ENCODE peak calls at places on chromosomes 7 and 10, in five cellular contexts. U, O, X, M and I are unnamed samples.
A peak's percentile ranks its signal among the peaks of the same experiment; 100 is the strongest.

GRCh38 chr10:102020938-102021337 is 35.0 kb downstream of the ARMH3 start:
- DNase-seq in U (no peak), M (no peak), X (no peak), O (no peak), I (no peak)

GRCh38 chr7:70726951-70727378 is 405.0 kb upstream of the GALNT17 start:
- DNase-seq in O (no peak), M (no peak), U (no peak), X (no peak), I (no peak)

GRCh38 chr10:51206471-51206870 is 132.2 kb downstream of the PRKG1 start:
- DNase-seq in O (no peak), X (no peak), M (no peak), U (no peak), I (no peak)

GRCh38 chr7:101066141-101066857 is 19.0 kb upstream of the TRIM56 start:
- DNase-seq in U (no peak), X (peak; percentile 11), O (peak; percentile 41), M (no peak), I (no peak)

GRCh38 chr10:49610015-49610734 is at the start of gene SLC18A3:
- DNase-seq in O (no peak), X (no peak), M (no peak), U (no peak), I (no peak)

GRCh38 chr7:102297487-102298218 is 11.0 kb downstream of the SH2B2 start:
- DNase-seq in U (no peak), X (no peak), O (no peak), M (no peak), I (no peak)

GRCh38 chr10:107814865-107815487 is 650.5 kb upstream of the SORCS1 start:
- DNase-seq in U (peak; percentile 80), M (peak; percentile 13), O (peak; percentile 42), X (peak; percentile 63), I (peak; percentile 32)

GRCh38 chr7:40470111-40470736 is 335.4 kb downstream of the SUGCT start:
- DNase-seq in O (no peak), M (no peak), U (no peak), X (no peak), I (peak; percentile 34)

GRCh38 chr7:105096306-105096705 is 82.3 kb downstream of the KMT2E start:
- DNase-seq in O (no peak), M (no peak), U (no peak), X (no peak), I (no peak)

GRCh38 chr10:6120691-6121090 is 31.9 kb downstream of the RBM17 start:
- DNase-seq in X (peak; percentile 56), M (no peak), U (no peak), O (no peak), I (no peak)

GRCh38 chr7:80918406-80918805 is 445 bp downstream of the SEMA3C start:
- DNase-seq in M (no peak), X (peak; percentile 26), O (peak; percentile 33), U (no peak), I (no peak)

GRCh38 chr7:80779456-80779855 is 139.4 kb downstream of the SEMA3C start:
- DNase-seq in O (peak; percentile 43), M (no peak), X (no peak), U (no peak), I (no peak)

GRCh38 chr10:21336476-21337170 is 188.9 kb downstream of the SKIDA1 start:
- DNase-seq in M (peak; percentile 44), U (peak; percentile 91), O (peak; percentile 91), X (peak; percentile 97), I (peak; percentile 72)

GRCh38 chr7:1192171-1192676 is 32.2 kb upstream of the ZFAND2A start:
- DNase-seq in O (peak; percentile 34), X (peak; percentile 87), M (no peak), U (no peak), I (no peak)

GRCh38 chr7:88922944-88923343 is 127.4 kb upstream of the TEX47 start:
- DNase-seq in U (no peak), M (no peak), X (no peak), O (no peak), I (no peak)

GRCh38 chr10:58967551-58968418 is 208.7 kb upstream of the PHYHIPL start:
- DNase-seq in X (no peak), O (no peak), U (no peak), M (no peak), I (peak; percentile 34)

GRCh38 chr10:124849111-124849773 is 47.6 kb downstream of the ABRAXAS2 start:
- DNase-seq in M (no peak), X (no peak), U (peak; percentile 23), O (no peak), I (no peak)

GRCh38 chr10:50937230-50937907 is 51.9 kb upstream of the A1CF start:
- DNase-seq in M (no peak), O (peak; percentile 33), X (peak; percentile 69), U (no peak), I (no peak)

GRCh38 chr10:94292448-94293118 is 70.2 kb downstream of the NOC3L start:
- DNase-seq in U (peak; percentile 56), X (peak; percentile 87), O (no peak), M (peak; percentile 70), I (no peak)

GRCh38 chr7:137007001-137007725 is 138.7 kb downstream of the CHRM2 start:
- DNase-seq in O (no peak), U (no peak), M (no peak), X (no peak), I (no peak)

GRCh38 chr10:96556003-96556402 is 30.8 kb downstream of the TM9SF3 start:
- DNase-seq in M (no peak), X (peak; percentile 20), U (no peak), O (peak; percentile 8), I (no peak)
- TF ChIP-seq CTCF in M (peak; percentile 27), X (peak; percentile 35), U (peak; percentile 9), O (peak; percentile 24), I (no peak)

DNA sequence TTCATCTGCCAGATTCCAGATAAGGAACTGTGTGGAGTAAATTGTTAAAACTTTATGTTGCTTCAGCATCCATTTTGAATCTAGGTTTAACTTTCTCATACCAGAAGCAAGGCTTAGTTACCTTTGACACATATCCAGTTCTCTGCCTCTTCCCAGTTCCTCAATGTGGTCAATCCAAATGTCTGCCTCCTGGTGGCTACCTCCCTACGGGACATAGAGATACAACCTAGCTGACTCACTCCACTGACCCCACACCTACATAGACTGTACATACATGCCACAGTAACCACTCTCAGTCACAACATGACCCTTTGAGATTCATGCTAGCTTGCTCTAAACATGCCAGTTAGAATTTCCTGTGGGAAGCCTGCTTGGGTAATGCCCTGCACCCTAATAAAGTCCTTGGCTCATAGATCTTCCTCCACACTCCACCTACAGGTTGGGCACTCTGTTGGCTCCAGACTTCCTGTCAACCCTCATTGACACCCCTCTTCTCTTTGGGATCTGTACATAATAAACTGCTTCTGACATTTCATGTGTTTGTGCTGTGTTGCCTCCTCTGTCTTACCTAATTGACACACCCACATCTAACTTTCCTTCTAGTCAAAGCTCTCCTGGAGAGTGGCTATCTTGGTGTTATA is 278.1 kb downstream of the HTR7 start:
- DNase-seq in U (no peak), M (no peak), X (peak; percentile 53), O (peak; percentile 19), I (no peak)
- TF ChIP-seq CTCF in U (no peak), M (no peak), X (peak; percentile 34), O (no peak), I (no peak)

DNA sequence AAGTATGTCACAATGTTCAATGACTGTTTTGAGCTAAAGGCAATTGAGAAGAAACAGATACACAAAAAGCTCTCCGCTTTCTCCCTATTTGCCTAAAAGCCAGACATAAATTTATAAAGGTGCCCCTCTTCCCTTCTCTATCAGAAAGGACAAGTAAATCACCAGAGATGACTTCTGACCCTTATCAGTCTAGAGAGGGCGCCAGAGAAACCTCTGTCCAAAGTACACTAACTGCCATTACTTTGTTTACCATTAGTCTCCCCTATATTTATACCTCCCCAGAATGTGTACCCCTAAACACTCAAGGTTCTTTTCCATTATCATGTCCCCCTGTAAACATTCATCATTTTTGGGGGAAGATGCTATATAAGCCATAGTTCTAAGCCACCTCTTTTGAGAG is 49.3 kb downstream of the TPK1 start:
- DNase-seq in M (no peak), U (no peak), X (no peak), O (no peak), I (no peak)
- TF ChIP-seq CTCF in M (no peak), U (no peak), X (no peak), O (no peak), I (no peak)

DNA sequence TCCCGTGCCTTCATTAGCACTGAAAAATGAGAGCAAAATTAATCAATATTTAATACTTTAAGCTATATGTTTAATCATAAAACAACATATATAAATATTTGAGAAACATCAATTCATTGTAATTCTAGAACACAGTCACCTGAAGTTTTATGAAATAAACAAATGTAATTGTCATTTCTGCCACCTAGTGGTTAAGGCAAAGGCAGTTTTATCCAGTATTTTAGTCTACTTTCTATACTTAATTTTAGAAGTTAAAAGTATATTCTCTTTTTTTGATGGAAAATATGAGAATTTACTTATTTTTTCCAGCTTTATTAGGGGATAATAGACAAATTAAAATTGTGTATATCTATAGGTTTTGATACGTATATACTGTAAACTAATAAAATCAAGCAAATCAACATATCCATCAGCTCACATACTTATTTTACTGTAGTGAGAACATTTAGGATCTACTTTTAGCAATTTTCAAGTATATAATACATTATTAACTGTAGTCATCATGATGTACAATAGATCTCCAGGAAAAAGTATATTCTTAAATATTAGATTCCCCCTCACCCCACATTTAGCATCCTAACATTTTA is 16.9 kb downstream of the PCGF6 start:
- DNase-seq in O (peak; percentile 32), X (peak; percentile 45), U (no peak), M (no peak), I (no peak)
- TF ChIP-seq CTCF in O (peak; percentile 72), X (peak; percentile 60), U (peak; percentile 41), M (peak; percentile 67), I (peak; percentile 51)

DNA sequence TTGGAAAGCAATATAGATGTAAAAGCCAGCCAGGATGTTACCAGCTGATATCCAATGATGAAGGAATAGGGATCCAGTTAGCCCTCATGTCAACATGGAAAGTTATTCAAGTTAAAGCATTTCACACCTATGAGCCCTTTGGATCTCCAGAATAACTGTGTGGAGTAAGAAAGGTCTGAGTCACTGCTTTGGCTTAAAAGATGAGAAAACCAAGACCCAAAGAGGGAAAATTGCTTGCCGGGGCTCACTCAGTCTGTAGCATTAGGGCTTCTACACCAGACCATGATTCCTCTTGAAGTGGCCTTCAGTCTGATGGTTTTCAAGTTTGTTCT is 12.6 kb downstream of the LSM5 start:
- DNase-seq in O (no peak), X (no peak), U (no peak), M (no peak), I (no peak)
- TF ChIP-seq CTCF in O (no peak), X (no peak), U (no peak), M (no peak), I (no peak)